ENCODE peak calls at places on chromosomes 6 and 20, in five cellular contexts. S, P, K, J and Z are unnamed samples.

GRCh38 chr6:112338310-112338709 is 8.8 kb upstream of the RFPL4B start:
- DNase-seq in S (no peak), P (peak), K (no peak), J (no peak), Z (no peak)

GRCh38 chr6:378090-378957 is 13.2 kb upstream of the IRF4 start:
- DNase-seq in S (no peak), P (no peak), K (no peak), J (no peak), Z (no peak)

GRCh38 chr20:17379651-17380050 is 151.5 kb downstream of the BFSP1 start:
- DNase-seq in S (no peak), P (no peak), K (no peak), J (no peak), Z (no peak)

GRCh38 chr20:49549806-49550551 is 18.0 kb downstream of the PTGIS start:
- DNase-seq in S (no peak), P (no peak), K (no peak), J (no peak), Z (no peak)

GRCh38 chr20:28562510-28562898 is 2695.0 kb upstream of the DEFB115 start:
- DNase-seq in S (no peak), P (no peak), K (peak), J (no peak), Z (no peak)

GRCh38 chr6:155077331-155077730 is 82.2 kb downstream of the TIAM2 start:
- DNase-seq in S (no peak), P (no peak), K (no peak), J (no peak), Z (no peak)

GRCh38 chr20:22379472-22379871 is 204.9 kb downstream of the FOXA2 start:
- DNase-seq in S (no peak), P (no peak), K (no peak), J (no peak), Z (no peak)

GRCh38 chr6:136795996-136796395 is 3.7 kb upstream of the MAP3K5 start:
- DNase-seq in S (no peak), P (peak), K (peak), J (no peak), Z (no peak)

GRCh38 chr6:31464252-31465184 is 33.4 kb upstream of the MICB start:
- DNase-seq in S (no peak), P (no peak), K (no peak), J (no peak), Z (no peak)

GRCh38 chr20:13262701-13263335 is 41.7 kb downstream of the ISM1 start:
- DNase-seq in S (no peak), P (no peak), K (no peak), J (no peak), Z (no peak)

GRCh38 chr6:30258204-30258603 is 45.0 kb upstream of the TRIM26 start:
- DNase-seq in S (no peak), P (no peak), K (no peak), J (no peak), Z (no peak)

GRCh38 chr6:151059612-151060095 is 180.1 kb upstream of the AKAP12 start:
- DNase-seq in S (no peak), P (no peak), K (peak), J (no peak), Z (no peak)

GRCh38 chr20:50597406-50597969 is 87.3 kb downstream of the PTPN1 start:
- DNase-seq in S (no peak), P (no peak), K (no peak), J (no peak), Z (no peak)

GRCh38 chr6:105453968-105454367 is 51.1 kb upstream of the PREP start:
- DNase-seq in S (no peak), P (no peak), K (no peak), J (no peak), Z (no peak)

GRCh38 chr6:109351231-109352132 is 30.8 kb downstream of the CD164 start:
- DNase-seq in S (no peak), P (no peak), K (peak), J (no peak), Z (no peak)

GRCh38 chr6:140062042-140063041 is 687.9 kb upstream of the CITED2 start:
- DNase-seq in S (no peak), P (peak), K (peak), J (no peak), Z (no peak)

GRCh38 chr20:38337561-38338140 is 8.6 kb upstream of the LBP start:
- DNase-seq in S (peak), P (peak), K (peak), J (peak), Z (peak)

GRCh38 chr6:88870728-88871330 is 92.6 kb downstream of the RNGTT start:
- DNase-seq in S (peak), P (peak), K (peak), J (no peak), Z (no peak)

GRCh38 chr6:5398530-5398929 is 137.2 kb downstream of the FARS2 start:
- DNase-seq in S (no peak), P (peak), K (peak), J (no peak), Z (no peak)

GRCh38 chr6:13766201-13766634 is 48.1 kb downstream of the MCUR1 start:
- DNase-seq in S (no peak), P (peak), K (peak), J (no peak), Z (no peak)

GRCh38 chr20:48823476-48823875 is 4.3 kb downstream of the PREX1 start:
- DNase-seq in S (no peak), P (no peak), K (no peak), J (no peak), Z (no peak)

GRCh38 chr6:148508401-148509151 is 165.9 kb downstream of the SASH1 start:
- DNase-seq in S (peak), P (peak), K (peak), J (no peak), Z (no peak)

GRCh38 chr6:139468178-139468577 is 93.7 kb upstream of the CITED2 start:
- DNase-seq in S (no peak), P (no peak), K (no peak), J (no peak), Z (no peak)

GRCh38 chr6:48764261-48764660 is 653.3 kb upstream of the PTCHD4 start:
- DNase-seq in S (no peak), P (no peak), K (no peak), J (no peak), Z (no peak)

GRCh38 chr20:23476015-23476754 is 14.7 kb upstream of the CST8 start:
- DNase-seq in S (no peak), P (no peak), K (no peak), J (no peak), Z (no peak)
- H2BK12ac ChIP-seq in S (no peak), P (no peak), K (no peak), J (peak), Z (no peak)

DNA sequence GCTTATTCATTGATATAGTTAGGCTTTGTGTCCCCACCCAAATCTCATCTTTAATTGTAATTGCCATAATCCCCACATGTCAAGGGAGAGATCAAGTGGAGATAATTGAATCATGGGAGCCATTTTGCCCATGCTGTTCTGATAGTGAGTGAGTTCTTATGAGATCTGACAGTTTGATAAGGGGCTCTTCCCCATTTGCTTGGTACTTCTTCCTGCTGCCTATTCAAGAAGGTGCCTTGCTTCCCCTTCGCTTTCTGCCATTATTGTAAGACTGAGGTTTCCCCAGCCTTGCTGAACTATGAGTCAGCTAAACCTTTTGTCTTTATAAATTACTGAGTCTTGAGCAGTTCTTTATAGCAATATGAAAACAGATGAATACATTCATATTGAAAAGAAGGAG is 45.6 kb downstream of the CENPW start:
- DNase-seq in S (no peak), P (no peak), K (no peak), J (no peak), Z (no peak)
- H2BK12ac ChIP-seq in S (no peak), P (no peak), K (no peak), J (no peak), Z (no peak)

GRCh38 chr6:17218749-17219093 is 62.4 kb upstream of the RBM24 start:
- DNase-seq in S (no peak), P (no peak), K (no peak), J (no peak), Z (no peak)
- H2BK12ac ChIP-seq in S (no peak), P (no peak), K (no peak), J (no peak), Z (no peak)

DNA sequence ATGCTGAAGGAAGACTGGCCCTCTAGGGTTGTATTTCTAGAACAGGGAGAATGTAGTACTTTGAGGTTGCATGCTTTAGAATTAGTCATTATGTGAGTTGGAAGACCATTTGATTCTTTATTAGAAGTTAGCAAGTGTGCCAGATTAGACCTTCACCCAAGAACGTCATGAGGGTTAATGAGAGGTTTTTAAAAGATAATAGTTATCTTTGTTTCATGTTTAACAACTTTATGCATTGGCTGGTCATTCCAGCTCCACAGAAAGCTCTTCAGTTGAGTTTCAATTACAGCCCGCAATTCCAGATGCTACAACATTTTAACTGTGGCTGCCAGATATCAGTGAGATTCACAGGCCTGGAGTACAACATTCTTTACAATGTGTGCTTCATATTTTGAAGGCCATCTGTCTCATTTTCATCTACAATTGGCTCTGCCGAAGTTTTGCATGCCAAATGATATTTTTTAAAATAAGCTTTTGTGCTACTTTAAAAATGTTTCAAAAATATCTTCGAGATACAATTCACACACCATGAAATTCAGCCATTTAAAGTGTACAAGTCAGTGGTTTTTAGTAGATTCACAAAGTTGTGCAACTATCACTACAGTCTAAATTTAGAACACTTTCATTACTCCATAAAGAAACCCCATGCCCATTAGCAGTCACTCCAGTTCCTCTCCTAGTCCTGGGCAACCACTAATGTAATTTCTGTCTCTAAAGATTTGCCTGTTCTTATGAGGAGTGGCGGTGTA is 61.1 kb upstream of the FBXO30 start:
- DNase-seq in S (no peak), P (no peak), K (peak), J (no peak), Z (no peak)
- H2BK12ac ChIP-seq in S (no peak), P (no peak), K (no peak), J (no peak), Z (no peak)

GRCh38 chr6:19753822-19754221 is 83.3 kb upstream of the ID4 start:
- DNase-seq in S (no peak), P (no peak), K (no peak), J (no peak), Z (no peak)

GRCh38 chr6:19754686-19755085 is 82.5 kb upstream of the ID4 start:
- DNase-seq in S (no peak), P (peak), K (no peak), J (no peak), Z (no peak)

GRCh38 chr6:19749722-19750121 is 87.4 kb upstream of the ID4 start:
- DNase-seq in S (no peak), P (no peak), K (no peak), J (no peak), Z (no peak)
- H2BK12ac ChIP-seq in S (no peak), P (no peak), K (no peak), J (no peak), Z (no peak)

GRCh38 chr6:134703206-134703605 is 246.7 kb downstream of the ALDH8A1 start:
- DNase-seq in S (no peak), P (no peak), K (no peak), J (no peak), Z (no peak)
- H2BK12ac ChIP-seq in S (no peak), P (no peak), K (no peak), J (no peak), Z (no peak)